ENCODE peak calls at places on chromosomes 11 and 22, in six cellular contexts. Y is IMR-90, D is spleen, X is left ventricle myocardium inferior, M is H1, C is breast epithelium. B is an unnamed sample.

GRCh38 chr11:10514210-10514609 is 26.8 kb downstream of the RNF141 start:
- DNase-seq in Y (peak; percentile 49), D (no peak), X (no peak), M (no peak), C (no peak), B (no peak)

GRCh38 chr22:44697423-44698179 is 4.4 kb upstream of the PRR5 start:
- DNase-seq in Y (peak; percentile 65), D (peak; percentile 94), X (peak; percentile 77), M (peak; percentile 98), C (peak; percentile 83), B (no peak)

GRCh38 chr11:73402834-73403185 is 26.6 kb downstream of the RELT start:
- DNase-seq in Y (no peak), D (no peak), X (no peak), M (peak; percentile 45), C (no peak), B (no peak)

GRCh38 chr22:17205432-17205831 is 13.8 kb downstream of the ADA2 start:
- DNase-seq in Y (no peak), D (no peak), X (no peak), M (no peak), C (no peak), B (no peak)

GRCh38 chr11:12142909-12143308 is 32.5 kb downstream of the MICAL2 start:
- DNase-seq in Y (no peak), D (no peak), X (no peak), M (no peak), C (no peak), B (no peak)

GRCh38 chr11:69909561-69910518 is 90.6 kb upstream of the FGF3 start:
- DNase-seq in Y (no peak), D (peak; percentile 69), X (no peak), M (peak; percentile 77), C (no peak), B (peak; percentile 42)

GRCh38 chr11:124302291-124302690 is 11.5 kb downstream of the OR8D1 start:
- DNase-seq in Y (no peak), D (no peak), X (no peak), M (no peak), C (no peak), B (no peak)

GRCh38 chr11:100876826-100877545 is 189.9 kb downstream of the ARHGAP42 start:
- DNase-seq in Y (peak; percentile 98), D (no peak), X (no peak), M (no peak), C (no peak), B (no peak)

GRCh38 chr11:67027943-67028542 is 5.1 kb downstream of the SYT12 start:
- DNase-seq in Y (no peak), D (no peak), X (no peak), M (no peak), C (no peak), B (no peak)

GRCh38 chr11:27700351-27701261 is at the start of gene BDNF:
- DNase-seq in Y (peak; percentile 60), D (no peak), X (no peak), M (peak; percentile 73), C (no peak), B (peak; percentile 49)

GRCh38 chr11:102573851-102574250 is 43.3 kb upstream of the MMP7 start:
- DNase-seq in Y (peak; percentile 43), D (no peak), X (no peak), M (no peak), C (no peak), B (no peak)

GRCh38 chr11:640021-640706 is 3.1 kb downstream of the DRD4 start:
- DNase-seq in Y (no peak), D (no peak), X (no peak), M (peak; percentile 63), C (no peak), B (no peak)

GRCh38 chr22:31917227-31917921 is 27.0 kb upstream of the YWHAH start:
- DNase-seq in Y (no peak), D (no peak), X (no peak), M (no peak), C (no peak), B (no peak)

GRCh38 chr11:128544625-128545024 is 42.7 kb downstream of the ETS1 start:
- DNase-seq in Y (peak; percentile 77), D (no peak), X (no peak), M (no peak), C (no peak), B (no peak)

GRCh38 chr11:123484448-123484847 is 54.4 kb downstream of the GRAMD1B start:
- DNase-seq in Y (no peak), D (no peak), X (no peak), M (no peak), C (no peak), B (no peak)

GRCh38 chr22:49853981-49854791 is 542 bp downstream of the ZBED4 start:
- DNase-seq in Y (peak; percentile 17), D (peak; percentile 91), X (no peak), M (peak; percentile 54), C (peak; percentile 53), B (no peak)

GRCh38 chr11:105968021-105968697 is 53.9 kb downstream of the MSANTD4 start:
- DNase-seq in Y (peak; percentile 70), D (no peak), X (no peak), M (no peak), C (no peak), B (no peak)

GRCh38 chr22:26573026-26573662 is 16.8 kb downstream of the TPST2 start:
- DNase-seq in Y (peak; percentile 48), D (peak; percentile 91), X (peak; percentile 50), M (no peak), C (no peak), B (no peak)

GRCh38 chr11:127806486-127806885 is 780.9 kb downstream of the ETS1 start:
- DNase-seq in Y (no peak), D (no peak), X (no peak), M (no peak), C (no peak), B (no peak)

GRCh38 chr11:118916842-118917388 is 8.8 kb downstream of the BCL9L start:
- DNase-seq in Y (peak; percentile 75), D (no peak), X (peak; percentile 75), M (no peak), C (no peak), B (peak; percentile 64)

GRCh38 chr11:72968395-72968794 is 154.2 kb downstream of the ATG16L2 start:
- DNase-seq in Y (no peak), D (no peak), X (no peak), M (no peak), C (no peak), B (no peak)

GRCh38 chr11:12159351-12160099 is 49.1 kb downstream of the MICAL2 start:
- DNase-seq in Y (peak; percentile 97), D (no peak), X (no peak), M (no peak), C (no peak), B (no peak)

GRCh38 chr11:86481399-86481798 is 106.7 kb downstream of the CCDC81 start:
- DNase-seq in Y (no peak), D (no peak), X (no peak), M (no peak), C (no peak), B (no peak)

GRCh38 chr11:86484164-86484794 is 109.6 kb downstream of the CCDC81 start:
- DNase-seq in Y (peak; percentile 100), D (no peak), X (peak; percentile 35), M (no peak), C (no peak), B (peak; percentile 91)

GRCh38 chr11:86484795-86485166 is 110.1 kb downstream of the CCDC81 start:
- DNase-seq in Y (no peak), D (no peak), X (no peak), M (no peak), C (no peak), B (no peak)

GRCh38 chr11:86483591-86484163 is 109.0 kb downstream of the CCDC81 start:
- DNase-seq in Y (no peak), D (no peak), X (no peak), M (no peak), C (no peak), B (no peak)

GRCh38 chr11:86482684-86483083 is 108.0 kb downstream of the CCDC81 start:
- DNase-seq in Y (no peak), D (no peak), X (no peak), M (no peak), C (no peak), B (no peak)
- H3K4me1 ChIP-seq in Y (peaks cover 17% of the 10 kb centered on the region), D (peaks cover 12% of the 10 kb centered on the region), X (peaks cover 52% of the 10 kb centered on the region), M (no peaks in the 10 kb centered on the region), C (no peaks in the 10 kb centered on the region), B (peaks cover 23% of the 10 kb centered on the region)

DNA sequence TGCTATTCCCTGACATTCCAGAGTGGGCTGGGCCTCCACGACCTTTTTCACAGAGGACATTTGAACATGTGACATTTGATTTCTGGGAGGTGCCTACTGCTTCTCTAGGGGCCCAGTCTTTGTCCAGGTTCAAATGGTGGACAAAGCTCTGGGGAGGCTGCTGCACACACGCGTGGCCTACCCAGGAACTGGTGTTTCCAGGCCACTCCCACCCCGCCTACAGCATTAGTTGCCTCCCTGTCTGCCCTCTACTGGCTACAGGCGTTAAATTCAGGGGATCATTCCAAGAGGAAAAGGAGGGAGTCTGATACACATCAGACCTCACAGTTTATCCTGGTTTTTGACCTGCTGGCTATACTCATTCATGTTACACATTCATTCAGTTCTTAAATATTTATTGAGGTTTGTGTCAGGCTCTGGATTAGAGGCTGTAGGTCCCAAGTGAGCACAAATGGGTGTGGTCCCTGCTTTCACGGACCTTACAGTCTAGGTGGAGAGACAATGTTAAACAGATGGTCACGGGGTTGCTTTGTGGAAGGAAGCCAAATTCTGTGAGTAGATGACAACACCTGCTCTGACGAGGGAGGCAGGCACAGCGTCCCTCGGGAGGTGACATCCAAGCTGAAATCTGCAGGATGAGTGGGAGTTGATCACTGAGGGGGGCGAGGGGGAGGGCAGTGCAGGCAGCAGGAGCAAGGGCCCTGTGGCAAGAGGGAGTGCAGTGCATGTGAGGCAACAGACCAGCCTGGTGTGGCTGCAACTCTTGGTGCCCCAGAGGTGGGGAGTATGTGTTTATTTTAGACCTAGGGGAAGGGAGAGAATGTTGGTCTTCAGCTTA is 11.8 kb downstream of the TUB start:
- DNase-seq in Y (peak; percentile 66), D (peak; percentile 64), X (peak; percentile 48), M (peak; percentile 71), C (peak; percentile 54), B (peak; percentile 63)
- TF ChIP-seq CTCF in Y (peak; percentile 73), D (peak; percentile 35), X (peak; percentile 70), M (peak; percentile 72), C (no peak), B (peak; percentile 73)

DNA sequence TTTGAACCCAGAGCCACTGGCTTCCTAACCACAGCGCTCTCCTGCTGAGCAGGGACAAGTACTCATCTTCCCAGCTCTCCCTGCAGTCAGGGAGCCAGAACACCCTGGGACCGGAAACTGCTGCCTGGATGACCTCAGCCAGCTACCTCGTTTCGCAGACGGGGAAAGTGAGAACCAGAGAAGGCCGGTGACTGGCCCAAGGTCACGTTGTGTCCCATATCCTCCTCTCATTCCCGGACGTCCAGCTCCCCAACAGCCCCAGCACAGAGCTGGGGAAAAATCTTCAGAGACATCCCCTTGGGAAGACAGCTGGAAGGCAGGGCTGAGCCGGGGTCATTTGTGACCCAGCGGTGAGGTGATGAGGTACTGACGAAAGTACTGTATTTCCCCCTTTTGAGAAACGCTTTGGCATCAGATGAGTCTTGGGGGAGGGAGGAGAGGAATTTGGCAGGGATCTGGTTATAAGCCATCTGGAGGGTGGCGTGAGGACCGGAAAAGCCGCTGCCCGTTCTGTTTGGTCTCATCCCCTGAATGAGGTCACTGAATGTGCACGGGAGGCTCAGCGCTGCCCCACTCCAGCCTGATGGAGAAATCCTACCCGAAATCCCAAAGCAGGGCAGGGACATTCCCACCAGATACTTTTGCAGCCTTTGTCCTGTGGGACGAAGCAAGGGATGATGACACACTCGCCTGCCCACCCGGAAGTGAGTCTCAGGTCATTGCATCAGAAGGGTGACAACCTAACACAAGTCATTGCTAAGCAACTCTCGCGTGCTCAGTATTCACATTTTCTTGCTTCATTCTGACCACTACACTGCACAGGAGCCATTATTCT is 41.1 kb downstream of the LIF start:
- DNase-seq in Y (peak; percentile 100), D (no peak), X (peak; percentile 49), M (no peak), C (no peak), B (no peak)
- H3K4me1 ChIP-seq in Y (peaks cover 54% of the 10 kb centered on the region), D (peaks cover 38% of the 10 kb centered on the region), X (peaks cover 31% of the 10 kb centered on the region), M (peaks cover 4% of the 10 kb centered on the region), C (peaks cover 13% of the 10 kb centered on the region), B (peaks cover 45% of the 10 kb centered on the region)

GRCh38 chr22:21641417-21641794 is 696 bp upstream of the SDF2L1 start:
- DNase-seq in Y (peak; percentile 55), D (no peak), X (no peak), M (peak; percentile 59), C (no peak), B (no peak)
- TF ChIP-seq CTCF in Y (peak; percentile 61), D (no peak), X (peak; percentile 57), M (peak; percentile 45), C (no peak), B (peak; percentile 82)

B was measured in RWPE2.